ENCODE peak calls at places on chromosomes 6 and 20, in eight cellular contexts. One of them, this sample, is unnamed.

GRCh38 chr20:23670361-23670760 is 18.5 kb downstream of the CST4 start:
- DNase-seq in adrenal gland: no peak
- DNase-seq in transverse colon: no peak
- DNase-seq in GM12892: no peak
- DNase-seq in right lobe of liver: no peak
- DNase-seq in heart left ventricle: no peak
- DNase-seq in prostate gland: no peak
- DNase-seq in uterus: no peak
- DNase-seq in this sample: no peak

GRCh38 chr6:41449399-41450245 is 96.6 kb upstream of the FOXP4 start:
- DNase-seq in adrenal gland: peak
- DNase-seq in transverse colon: peak
- DNase-seq in GM12892: no peak
- DNase-seq in right lobe of liver: peak
- DNase-seq in heart left ventricle: no peak
- DNase-seq in prostate gland: no peak
- DNase-seq in uterus: peak
- DNase-seq in this sample: peak

GRCh38 chr6:163408352-163408991 is 6.0 kb upstream of the QKI start:
- DNase-seq in adrenal gland: no peak
- DNase-seq in transverse colon: no peak
- DNase-seq in GM12892: no peak
- DNase-seq in right lobe of liver: no peak
- DNase-seq in heart left ventricle: no peak
- DNase-seq in prostate gland: no peak
- DNase-seq in uterus: no peak
- DNase-seq in this sample: no peak

GRCh38 chr6:74870403-74870802 is 335.4 kb downstream of the COL12A1 start:
- DNase-seq in adrenal gland: no peak
- DNase-seq in transverse colon: peak
- DNase-seq in GM12892: no peak
- DNase-seq in right lobe of liver: no peak
- DNase-seq in heart left ventricle: no peak
- DNase-seq in prostate gland: no peak
- DNase-seq in uterus: no peak
- DNase-seq in this sample: no peak

GRCh38 chr6:65113581-65113980 is 593.4 kb downstream of the EYS start:
- DNase-seq in adrenal gland: no peak
- DNase-seq in transverse colon: no peak
- DNase-seq in GM12892: no peak
- DNase-seq in right lobe of liver: no peak
- DNase-seq in heart left ventricle: no peak
- DNase-seq in prostate gland: no peak
- DNase-seq in uterus: no peak
- DNase-seq in this sample: no peak

GRCh38 chr6:40187654-40188053 is 253.4 kb upstream of the MOCS1 start:
- DNase-seq in adrenal gland: no peak
- DNase-seq in transverse colon: no peak
- DNase-seq in GM12892: no peak
- DNase-seq in right lobe of liver: no peak
- DNase-seq in heart left ventricle: no peak
- DNase-seq in prostate gland: no peak
- DNase-seq in uterus: no peak
- DNase-seq in this sample: no peak

GRCh38 chr6:133632206-133632605 is 256.7 kb upstream of the TCF21 start:
- DNase-seq in adrenal gland: no peak
- DNase-seq in transverse colon: no peak
- DNase-seq in GM12892: no peak
- DNase-seq in right lobe of liver: no peak
- DNase-seq in heart left ventricle: no peak
- DNase-seq in prostate gland: no peak
- DNase-seq in uterus: no peak
- DNase-seq in this sample: no peak

GRCh38 chr20:16537025-16537665 is 36.1 kb downstream of the KIF16B start:
- DNase-seq in adrenal gland: no peak
- DNase-seq in transverse colon: peak
- DNase-seq in GM12892: no peak
- DNase-seq in right lobe of liver: no peak
- DNase-seq in heart left ventricle: no peak
- DNase-seq in prostate gland: no peak
- DNase-seq in uterus: no peak
- DNase-seq in this sample: no peak

GRCh38 chr6:5497896-5498578 is 236.7 kb downstream of the FARS2 start:
- DNase-seq in adrenal gland: no peak
- DNase-seq in transverse colon: no peak
- DNase-seq in GM12892: no peak
- DNase-seq in right lobe of liver: no peak
- DNase-seq in heart left ventricle: no peak
- DNase-seq in prostate gland: no peak
- DNase-seq in uterus: no peak
- DNase-seq in this sample: no peak

GRCh38 chr20:944774-945410 is 28.8 kb upstream of the ANGPT4 start:
- DNase-seq in adrenal gland: no peak
- DNase-seq in transverse colon: no peak
- DNase-seq in GM12892: no peak
- DNase-seq in right lobe of liver: no peak
- DNase-seq in heart left ventricle: no peak
- DNase-seq in prostate gland: no peak
- DNase-seq in uterus: no peak
- DNase-seq in this sample: no peak

GRCh38 chr6:45609141-45609638 is 231.5 kb upstream of the SUPT3H start:
- DNase-seq in adrenal gland: no peak
- DNase-seq in transverse colon: no peak
- DNase-seq in GM12892: no peak
- DNase-seq in right lobe of liver: no peak
- DNase-seq in heart left ventricle: no peak
- DNase-seq in prostate gland: no peak
- DNase-seq in uterus: no peak
- DNase-seq in this sample: no peak

GRCh38 chr6:118325220-118325860 is 222.8 kb upstream of the PLN start:
- DNase-seq in adrenal gland: peak
- DNase-seq in transverse colon: no peak
- DNase-seq in GM12892: no peak
- DNase-seq in right lobe of liver: no peak
- DNase-seq in heart left ventricle: no peak
- DNase-seq in prostate gland: no peak
- DNase-seq in uterus: peak
- DNase-seq in this sample: no peak

GRCh38 chr20:10540636-10541493 is 105.8 kb downstream of the SLX4IP start:
- DNase-seq in adrenal gland: no peak
- DNase-seq in transverse colon: no peak
- DNase-seq in GM12892: no peak
- DNase-seq in right lobe of liver: no peak
- DNase-seq in heart left ventricle: no peak
- DNase-seq in prostate gland: no peak
- DNase-seq in uterus: no peak
- DNase-seq in this sample: no peak

GRCh38 chr20:55004044-55004443 is 528.7 kb downstream of the DOK5 start:
- DNase-seq in adrenal gland: no peak
- DNase-seq in transverse colon: no peak
- DNase-seq in GM12892: no peak
- DNase-seq in right lobe of liver: no peak
- DNase-seq in heart left ventricle: no peak
- DNase-seq in prostate gland: no peak
- DNase-seq in uterus: no peak
- DNase-seq in this sample: no peak

GRCh38 chr6:85236636-85237035 is 213.2 kb upstream of the NT5E start:
- DNase-seq in adrenal gland: no peak
- DNase-seq in transverse colon: no peak
- DNase-seq in GM12892: no peak
- DNase-seq in right lobe of liver: no peak
- DNase-seq in heart left ventricle: no peak
- DNase-seq in prostate gland: no peak
- DNase-seq in uterus: no peak
- DNase-seq in this sample: no peak

GRCh38 chr6:85241515-85241914 is 208.4 kb upstream of the NT5E start:
- DNase-seq in adrenal gland: no peak
- DNase-seq in transverse colon: no peak
- DNase-seq in GM12892: no peak
- DNase-seq in right lobe of liver: no peak
- DNase-seq in heart left ventricle: no peak
- DNase-seq in prostate gland: no peak
- DNase-seq in uterus: no peak
- DNase-seq in this sample: no peak

GRCh38 chr6:85240787-85241186 is 209.1 kb upstream of the NT5E start:
- DNase-seq in adrenal gland: no peak
- DNase-seq in transverse colon: no peak
- DNase-seq in GM12892: no peak
- DNase-seq in right lobe of liver: no peak
- DNase-seq in heart left ventricle: no peak
- DNase-seq in prostate gland: no peak
- DNase-seq in uterus: no peak
- DNase-seq in this sample: no peak
- TF ChIP-seq POLR2A in adrenal gland: no peak
- TF ChIP-seq POLR2A in transverse colon: no peak
- TF ChIP-seq POLR2A in GM12892: no peak
- TF ChIP-seq POLR2A in right lobe of liver: no peak
- TF ChIP-seq POLR2A in heart left ventricle: no peak
- TF ChIP-seq POLR2A in prostate gland: no peak
- TF ChIP-seq POLR2A in uterus: no peak
- TF ChIP-seq POLR2A in this sample: no peak

GRCh38 chr6:73700060-73700459 is 4.1 kb downstream of the CD109 start:
- DNase-seq in adrenal gland: no peak
- DNase-seq in transverse colon: no peak
- DNase-seq in GM12892: no peak
- DNase-seq in right lobe of liver: no peak
- DNase-seq in heart left ventricle: no peak
- DNase-seq in prostate gland: no peak
- DNase-seq in uterus: no peak
- DNase-seq in this sample: no peak

GRCh38 chr6:73695619-73696421 is at the start of gene CD109:
- DNase-seq in adrenal gland: no peak
- DNase-seq in transverse colon: peak
- DNase-seq in GM12892: peak
- DNase-seq in right lobe of liver: no peak
- DNase-seq in heart left ventricle: peak
- DNase-seq in prostate gland: peak
- DNase-seq in uterus: peak
- DNase-seq in this sample: no peak

GRCh38 chr6:73696990-73697651 is 1.1 kb downstream of the CD109 start:
- DNase-seq in adrenal gland: no peak
- DNase-seq in transverse colon: no peak
- DNase-seq in GM12892: no peak
- DNase-seq in right lobe of liver: no peak
- DNase-seq in heart left ventricle: no peak
- DNase-seq in prostate gland: no peak
- DNase-seq in uterus: no peak
- DNase-seq in this sample: no peak

GRCh38 chr6:73702444-73702843 is 6.4 kb downstream of the CD109 start:
- DNase-seq in adrenal gland: no peak
- DNase-seq in transverse colon: no peak
- DNase-seq in GM12892: no peak
- DNase-seq in right lobe of liver: no peak
- DNase-seq in heart left ventricle: no peak
- DNase-seq in prostate gland: no peak
- DNase-seq in uterus: no peak
- DNase-seq in this sample: no peak

GRCh38 chr6:73699656-73700055 is 3.7 kb downstream of the CD109 start:
- DNase-seq in adrenal gland: no peak
- DNase-seq in transverse colon: no peak
- DNase-seq in GM12892: no peak
- DNase-seq in right lobe of liver: no peak
- DNase-seq in heart left ventricle: no peak
- DNase-seq in prostate gland: no peak
- DNase-seq in uterus: no peak
- DNase-seq in this sample: no peak
- TF ChIP-seq POLR2A in adrenal gland: no peak
- TF ChIP-seq POLR2A in transverse colon: no peak
- TF ChIP-seq POLR2A in GM12892: no peak
- TF ChIP-seq POLR2A in right lobe of liver: no peak
- TF ChIP-seq POLR2A in heart left ventricle: no peak
- TF ChIP-seq POLR2A in prostate gland: no peak
- TF ChIP-seq POLR2A in uterus: no peak
- TF ChIP-seq POLR2A in this sample: no peak

DNA sequence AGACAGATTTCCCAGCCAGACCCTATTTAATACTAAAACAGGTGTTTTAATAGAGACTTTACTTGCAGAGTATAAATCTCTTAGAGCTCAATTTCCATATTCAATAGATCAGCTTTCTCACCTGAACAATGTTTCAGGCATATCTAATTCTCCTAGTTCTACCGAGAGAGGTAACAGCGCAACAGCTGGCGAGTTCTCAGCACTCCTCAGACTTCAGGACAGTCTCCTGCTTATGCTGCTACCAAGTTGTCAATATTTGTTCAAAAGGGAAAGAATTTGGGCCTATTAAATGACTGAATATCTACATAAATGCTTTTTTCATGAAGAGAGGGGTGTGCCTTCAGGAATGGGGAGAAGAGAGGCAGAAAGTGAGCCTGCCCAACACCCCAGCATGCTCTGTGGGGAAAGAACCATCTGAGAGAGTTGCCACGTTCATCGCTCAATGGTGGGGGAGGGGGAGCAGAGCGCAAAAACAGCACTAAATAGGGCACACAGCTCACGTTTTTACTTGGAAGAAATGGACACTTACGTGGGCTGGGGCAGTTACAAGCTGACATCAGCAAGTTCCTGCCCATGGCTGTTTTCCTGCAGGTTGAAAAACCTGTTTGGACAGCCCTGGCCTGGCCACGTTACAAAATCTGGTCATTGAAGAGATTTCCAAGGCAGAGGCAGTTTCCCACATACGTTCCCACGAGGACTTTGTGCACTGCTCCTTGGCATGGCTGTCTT is 38.0 kb downstream of the EZR start:
- DNase-seq in adrenal gland: peak
- DNase-seq in transverse colon: peak
- DNase-seq in GM12892: no peak
- DNase-seq in right lobe of liver: no peak
- DNase-seq in heart left ventricle: no peak
- DNase-seq in prostate gland: peak
- DNase-seq in uterus: no peak
- DNase-seq in this sample: peak
- TF ChIP-seq POLR2A in adrenal gland: no peak
- TF ChIP-seq POLR2A in transverse colon: no peak
- TF ChIP-seq POLR2A in GM12892: no peak
- TF ChIP-seq POLR2A in right lobe of liver: no peak
- TF ChIP-seq POLR2A in heart left ventricle: no peak
- TF ChIP-seq POLR2A in prostate gland: peak
- TF ChIP-seq POLR2A in uterus: no peak
- TF ChIP-seq POLR2A in this sample: no peak

DNA sequence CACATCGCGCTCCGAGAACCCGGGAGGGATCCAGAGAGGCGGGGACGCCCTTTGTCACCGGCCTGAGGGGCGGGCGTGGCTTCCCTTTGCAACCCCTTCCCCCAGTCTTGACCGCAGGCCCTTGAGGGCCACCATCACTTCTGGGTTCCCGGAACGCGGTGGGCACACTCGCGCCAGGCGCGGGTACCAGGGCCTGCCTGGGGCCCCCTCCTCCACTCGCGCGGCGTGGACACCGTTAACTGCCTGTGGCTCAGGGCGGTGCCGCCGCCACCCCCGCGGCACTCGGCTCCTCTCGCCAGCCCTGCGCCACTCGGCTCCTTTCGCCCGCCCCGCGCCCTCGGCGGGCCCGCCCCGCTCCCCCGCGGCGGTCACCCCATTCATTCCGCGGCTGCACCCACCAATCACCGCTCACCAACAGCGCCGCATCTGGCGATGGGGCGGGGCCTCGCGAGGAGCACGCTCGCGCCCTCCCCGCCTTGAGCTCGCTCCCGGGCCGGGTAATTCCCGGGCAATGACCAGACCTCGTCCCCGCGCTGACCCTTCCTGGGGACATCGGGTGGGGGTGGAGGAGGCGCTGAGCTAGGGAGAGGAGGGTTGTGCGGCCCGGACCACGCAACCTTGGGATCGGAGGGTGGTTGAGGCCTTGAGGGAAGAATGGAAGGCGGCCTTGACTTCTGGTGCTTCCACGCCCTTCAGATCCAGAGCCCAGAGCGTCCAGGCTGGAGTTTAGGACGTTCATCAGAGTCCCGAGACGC is 10.5 kb upstream of the ELOVL5 start:
- DNase-seq in adrenal gland: peak
- DNase-seq in transverse colon: peak
- DNase-seq in GM12892: peak
- DNase-seq in right lobe of liver: peak
- DNase-seq in heart left ventricle: peak
- DNase-seq in prostate gland: peak
- DNase-seq in uterus: peak
- DNase-seq in this sample: peak
- TF ChIP-seq POLR2A in adrenal gland: peak
- TF ChIP-seq POLR2A in transverse colon: peak
- TF ChIP-seq POLR2A in GM12892: peak
- TF ChIP-seq POLR2A in right lobe of liver: peak
- TF ChIP-seq POLR2A in heart left ventricle: peak
- TF ChIP-seq POLR2A in prostate gland: peak
- TF ChIP-seq POLR2A in uterus: peak
- TF ChIP-seq POLR2A in this sample: no peak